ENCODE peak calls at places on chromosome 15, in nine cellular contexts. F is fibroblast of lung; M is NCI-H460; U is kidney tubule cell; C is HCEC 1CT; N is naive thymus-derived CD8-positive, alpha-beta T cell; L is activated T-helper 1 cell treated with anti-CD3 and anti-CD28 coated beads, Interleukin-2, amount 50 U/mL, for 16 hours; E is globus pallidus; B is hepatic stellate cell. Y is an unnamed sample.

GRCh38 chr15:66655997-66656396 is 46.0 kb upstream of the SMAD6 start:
- DNase-seq in M (no peak), N (no peak), B (peak), E (no peak), F (no peak), L (no peak), C (no peak), U (no peak), Y (no peak)

GRCh38 chr15:99453646-99454045 is 112.1 kb upstream of the MEF2A start:
- DNase-seq in F (no peak), M (no peak), L (no peak), C (no peak), E (no peak), N (no peak), U (no peak), B (no peak), Y (no peak)

GRCh38 chr15:89964555-89964954 is 36.6 kb upstream of the ZNF710 start:
- DNase-seq in B (no peak), F (no peak), N (no peak), E (no peak), C (no peak), M (no peak), U (no peak), L (no peak), Y (peak)

GRCh38 chr15:85810075-85810474 is 15.3 kb upstream of the KLHL25 start:
- DNase-seq in L (no peak), F (no peak), M (no peak), N (no peak), U (peak), C (no peak), E (no peak), B (no peak), Y (no peak)

GRCh38 chr15:40310001-40310959 is 2.5 kb upstream of the PLCB2 start:
- DNase-seq in B (no peak), C (no peak), L (peak), M (peak), E (no peak), F (peak), N (peak), U (peak), Y (peak)

GRCh38 chr15:80507638-80508316 is 103.6 kb downstream of the ARNT2 start:
- DNase-seq in B (peak), E (no peak), U (no peak), F (peak), N (no peak), L (no peak), M (no peak), C (peak), Y (peak)

GRCh38 chr15:39744334-39745103 is 38.1 kb downstream of the FSIP1 start:
- DNase-seq in N (no peak), L (no peak), F (no peak), B (no peak), M (no peak), E (no peak), C (no peak), U (peak), Y (no peak)

GRCh38 chr15:74175271-74176191 is 2.0 kb downstream of the ISLR start:
- DNase-seq in L (no peak), C (no peak), N (no peak), E (no peak), F (no peak), M (no peak), B (no peak), U (no peak), Y (no peak)

GRCh38 chr15:75891895-75892294 is 11.8 kb upstream of the FBXO22 start:
- DNase-seq in M (no peak), B (peak), E (no peak), L (no peak), C (peak), U (peak), N (no peak), F (peak), Y (no peak)

GRCh38 chr15:93974804-93975481 is 256.4 kb upstream of the MCTP2 start:
- DNase-seq in B (no peak), C (no peak), U (peak), N (no peak), E (no peak), F (peak), L (no peak), M (peak), Y (peak)

GRCh38 chr15:90037961-90038633 is 37.0 kb downstream of the ZNF710 start:
- DNase-seq in E (no peak), B (peak), U (peak), M (no peak), L (peak), F (peak), C (peak), N (no peak), Y (no peak)

GRCh38 chr15:48963524-48964113 is at the start of gene SHC4:
- DNase-seq in M (peak), F (peak), C (peak), N (no peak), E (peak), B (peak), U (peak), L (no peak), Y (peak)

GRCh38 chr15:69467636-69468035 is 15.0 kb downstream of the RPLP1 start:
- DNase-seq in E (no peak), M (no peak), L (no peak), B (no peak), N (no peak), U (peak), C (no peak), F (no peak), Y (peak)

GRCh38 chr15:55530861-55531313 is 22.9 kb upstream of the DNAAF4 start:
- DNase-seq in C (peak), N (no peak), E (no peak), U (peak), L (no peak), F (peak), B (no peak), M (peak), Y (peak)

GRCh38 chr15:63414474-63415201 is 33.0 kb upstream of the CA12 start:
- DNase-seq in M (no peak), B (no peak), L (no peak), F (no peak), U (no peak), E (no peak), C (no peak), N (no peak), Y (no peak)

GRCh38 chr15:88393719-88394519 is 73.3 kb downstream of the MRPL46 start:
- DNase-seq in N (no peak), E (no peak), L (no peak), M (no peak), C (no peak), U (peak), F (no peak), B (no peak), Y (no peak)

GRCh38 chr15:71375934-71376333 is 260.7 kb downstream of the THSD4 start:
- DNase-seq in F (no peak), B (no peak), L (no peak), E (no peak), C (peak), N (no peak), M (no peak), U (peak), Y (no peak)

GRCh38 chr15:37031198-37031597 is 69.2 kb downstream of the MEIS2 start:
- DNase-seq in N (no peak), F (peak), C (peak), L (no peak), M (no peak), U (no peak), B (peak), E (no peak), Y (no peak)

GRCh38 chr15:72118400-72118978 is at the start of gene SENP8:
- DNase-seq in L (no peak), B (peak), E (no peak), N (no peak), M (no peak), C (peak), U (no peak), F (no peak), Y (no peak)

GRCh38 chr15:41790756-41791546 is 16.7 kb downstream of the MAPKBP1 start:
- DNase-seq in N (no peak), M (no peak), E (no peak), B (peak), F (peak), U (peak), L (no peak), C (peak), Y (no peak)

GRCh38 chr15:62972814-62973213 is 69.7 kb upstream of the TPM1 start:
- DNase-seq in B (no peak), M (no peak), C (peak), U (peak), E (no peak), L (no peak), F (peak), N (no peak), Y (no peak)

GRCh38 chr15:99474981-99475753 is 90.6 kb upstream of the MEF2A start:
- DNase-seq in L (no peak), F (peak), U (no peak), C (no peak), E (no peak), M (no peak), N (no peak), B (no peak), Y (no peak)

GRCh38 chr15:71940004-71940588 is 129.7 kb downstream of the NR2E3 start:
- DNase-seq in C (no peak), L (no peak), B (no peak), F (no peak), M (no peak), U (no peak), E (no peak), N (no peak), Y (no peak)

GRCh38 chr15:41980654-41981323 is 8.4 kb upstream of the EHD4 start:
- DNase-seq in N (no peak), U (no peak), L (no peak), B (no peak), M (no peak), F (no peak), C (no peak), E (no peak), Y (no peak)

GRCh38 chr15:47820780-47821319 is 103.5 kb downstream of the SEMA6D start:
- DNase-seq in C (peak), F (peak), N (no peak), U (no peak), L (no peak), E (no peak), M (no peak), B (peak), Y (no peak)

GRCh38 chr15:62706361-62706760 is 336.2 kb upstream of the TPM1 start:
- DNase-seq in B (no peak), M (no peak), F (peak), E (peak), L (no peak), N (no peak), C (no peak), U (peak), Y (no peak)

GRCh38 chr15:91849749-91850161 is 3.8 kb upstream of the SLCO3A1 start:
- DNase-seq in M (peak), E (peak), C (peak), B (peak), N (no peak), L (no peak), F (peak), U (peak), Y (peak)

GRCh38 chr15:64686130-64686735 is 89.2 kb downstream of the RBPMS2 start:
- DNase-seq in M (peak), N (peak), L (no peak), E (no peak), F (peak), B (peak), U (peak), C (peak), Y (no peak)

Y was measured in T47D.